ENCODE peak calls at places on chromosomes 1 and 21, in nine cellular contexts. A, B, U, N, I, Y, Z, S and E are unnamed samples.

GRCh38 chr1:13965770-13966398 is 265.9 kb downstream of the PRDM2 start:
- DNase-seq in N (no peak), S (peak; percentile 72), I (peak; percentile 19), Y (peak; percentile 49), Z (peak; percentile 55), U (no peak), B (peak; percentile 20), A (peak; percentile 69), E (peak; percentile 35)

GRCh38 chr1:184930645-184931044 is 43.7 kb downstream of the NIBAN1 start:
- DNase-seq in A (no peak), B (no peak), N (no peak), I (no peak), U (no peak), Y (no peak), Z (no peak), S (no peak), E (no peak)

GRCh38 chr21:29155118-29155932 is 24.9 kb downstream of the MAP3K7CL start:
- DNase-seq in B (no peak), U (no peak), A (peak; percentile 64), I (no peak), S (no peak), N (peak; percentile 71), Y (no peak), Z (peak; percentile 95), E (peak; percentile 60)

GRCh38 chr1:7670334-7671145 is 100.6 kb upstream of the VAMP3 start:
- DNase-seq in U (no peak), I (no peak), Y (no peak), B (no peak), A (peak; percentile 38), S (no peak), N (no peak), Z (no peak), E (no peak)

GRCh38 chr1:25958475-25958874 is 39.4 kb downstream of the PAFAH2 start:
- DNase-seq in I (no peak), N (no peak), S (no peak), U (no peak), Y (no peak), A (peak; percentile 89), B (no peak), Z (peak; percentile 90), E (peak; percentile 68)

GRCh38 chr1:160437432-160438319 is 37.3 kb downstream of the VANGL2 start:
- DNase-seq in N (no peak), Z (no peak), B (peak; percentile 72), I (no peak), A (no peak), Y (no peak), S (no peak), U (no peak), E (no peak)

GRCh38 chr21:15848632-15849031 is 118.8 kb downstream of the USP25 start:
- DNase-seq in A (peak; percentile 73), B (no peak), N (no peak), Z (peak; percentile 75), I (no peak), S (no peak), U (no peak), Y (no peak), E (peak; percentile 89)

GRCh38 chr1:44775930-44776748 is 799 bp downstream of the RPS8 start:
- DNase-seq in I (peak; percentile 67), Z (no peak), N (no peak), Y (no peak), U (no peak), A (peak; percentile 36), B (peak; percentile 51), S (no peak), E (no peak)

GRCh38 chr1:220451541-220451940 is 76.4 kb upstream of the MARK1 start:
- DNase-seq in B (no peak), A (no peak), I (no peak), S (no peak), Z (no peak), U (no peak), N (no peak), Y (no peak), E (no peak)

GRCh38 chr1:10508511-10508951 is 33.8 kb downstream of the PEX14 start:
- DNase-seq in Y (no peak), Z (peak; percentile 63), S (no peak), U (no peak), N (no peak), I (no peak), A (no peak), B (no peak), E (no peak)

GRCh38 chr1:10510520-10511493 is 36.1 kb downstream of the PEX14 start:
- DNase-seq in A (peak; percentile 90), U (no peak), S (no peak), B (no peak), Z (peak; percentile 96), Y (peak; percentile 32), N (no peak), I (no peak), E (peak; percentile 96)

GRCh38 chr1:10511494-10511885 is 36.7 kb downstream of the PEX14 start:
- DNase-seq in U (no peak), A (no peak), S (no peak), Z (no peak), N (no peak), I (no peak), Y (no peak), B (no peak), E (no peak)

GRCh38 chr1:10507111-10507879 is 32.5 kb downstream of the PEX14 start:
- DNase-seq in N (no peak), I (peak; percentile 63), B (peak; percentile 61), S (peak; percentile 69), A (peak; percentile 93), Z (peak; percentile 72), U (no peak), Y (peak; percentile 64), E (peak; percentile 72)

GRCh38 chr1:10509823-10510509 is 35.2 kb downstream of the PEX14 start:
- DNase-seq in Y (no peak), B (no peak), U (no peak), A (no peak), Z (no peak), S (no peak), I (no peak), N (no peak), E (no peak)
- H3K4me3 ChIP-seq in Y (no peak overlapping the region), B (no peak overlapping the region), U (no peak overlapping the region), A (no peak overlapping the region), Z (peak overlapping the region; percentile 18), S (no peak overlapping the region), I (no peak overlapping the region), N (no peak overlapping the region), E (no peak overlapping the region)

GRCh38 chr1:186391841-186392240 is 16.2 kb downstream of the ODR4 start:
- DNase-seq in B (no peak), N (no peak), U (no peak), Y (no peak), I (no peak), Z (no peak), S (no peak), A (no peak), E (no peak)
- TF ChIP-seq CTCF in B (no peak), N (no peak), U (no peak), Y (no peak), I (no peak), Z (no peak), S (no peak), A (no peak), E (no peak)

DNA sequence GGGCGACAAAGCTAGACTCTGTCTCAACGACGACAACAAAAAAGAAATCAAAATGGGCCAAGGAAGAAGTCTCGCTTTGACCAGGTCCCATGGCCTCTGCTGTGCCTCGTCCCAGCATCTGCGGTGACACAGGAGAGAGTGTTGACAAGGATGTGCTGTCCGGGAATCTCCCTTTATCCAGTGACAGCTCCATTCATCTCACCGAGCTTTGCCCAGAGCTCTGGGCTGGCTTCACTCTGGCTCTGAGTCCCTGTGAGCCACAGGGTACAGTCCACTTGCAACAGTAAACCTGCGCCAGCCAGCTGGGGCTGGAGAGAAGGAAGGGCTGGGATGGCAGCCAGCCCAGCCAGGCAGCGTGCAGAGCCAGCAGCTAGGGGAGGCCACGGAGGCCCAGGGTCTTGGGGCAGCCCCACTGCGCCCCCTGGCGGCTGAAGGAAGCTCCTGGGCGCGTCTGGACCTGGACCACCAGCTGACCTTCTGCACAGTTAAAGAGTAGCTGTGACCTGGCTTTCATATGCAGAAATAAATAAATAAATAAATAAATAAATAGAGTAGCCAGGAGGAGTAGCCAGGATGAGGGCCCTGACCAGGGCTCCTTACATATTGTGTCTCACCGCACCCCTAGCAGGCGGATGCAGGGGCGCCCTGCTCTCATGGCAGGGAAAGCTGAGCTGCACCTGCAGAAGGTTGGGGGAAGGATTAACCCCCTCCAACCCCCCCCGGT is 29.7 kb downstream of the ENO1 start:
- DNase-seq in U (peak; percentile 94), Y (peak; percentile 93), N (peak; percentile 95), A (peak; percentile 93), I (peak; percentile 74), B (peak; percentile 82), Z (peak; percentile 91), S (peak; percentile 88), E (peak; percentile 63)
- H3K4me3 ChIP-seq in U (peak overlapping the region; percentile 15), Y (no peak overlapping the region), N (no peak overlapping the region), A (no peak overlapping the region), I (no peak overlapping the region), B (no peak overlapping the region), Z (no peak overlapping the region), S (peak overlapping the region; percentile 27), E (no peak overlapping the region)

DNA sequence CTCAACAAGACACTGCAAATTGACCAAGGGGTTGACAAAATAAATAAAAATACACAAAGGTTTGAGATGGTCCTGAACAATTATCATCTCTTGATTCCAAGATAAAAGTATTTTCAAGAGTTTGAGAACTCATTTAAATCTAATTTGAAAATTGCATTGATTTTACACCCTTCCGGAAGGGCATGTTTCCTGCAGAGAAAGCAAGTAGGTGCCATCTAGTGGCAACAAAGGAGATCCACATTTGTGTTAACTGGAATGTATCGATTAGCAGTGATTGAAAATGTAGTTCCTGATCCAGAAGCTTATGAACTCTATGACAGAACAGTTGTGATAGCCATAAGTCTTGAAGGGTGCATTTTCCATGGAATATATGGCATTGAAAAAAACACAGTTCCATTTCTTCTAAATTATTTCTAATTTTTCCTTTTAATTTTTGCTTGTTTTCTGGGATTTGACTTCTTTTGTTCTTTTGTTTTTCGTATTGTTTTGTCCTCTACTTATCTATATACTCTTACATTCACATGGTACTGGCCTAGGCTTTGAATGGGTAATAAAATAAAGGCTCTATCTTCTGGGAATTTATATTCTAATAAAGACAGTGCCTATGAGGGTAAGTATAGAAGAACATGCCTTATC is 143.7 kb downstream of the DNM3 start:
- DNase-seq in Y (no peak), U (no peak), S (no peak), A (peak; percentile 55), Z (peak; percentile 40), B (peak; percentile 40), I (peak; percentile 10), N (no peak), E (peak; percentile 61)
- TF ChIP-seq CTCF in Y (no peak), U (peak; percentile 67), S (peak; percentile 90), A (peak; percentile 72), Z (peak; percentile 83), B (peak; percentile 91), I (peak; percentile 53), N (peak; percentile 81), E (peak; percentile 64)

GRCh38 chr1:66564250-66564649 is 30.3 kb downstream of the SGIP1 start:
- DNase-seq in S (no peak), B (no peak), Y (no peak), N (no peak), I (no peak), Z (peak; percentile 98), U (no peak), A (peak; percentile 100), E (peak; percentile 100)
- H3K4me3 ChIP-seq in S (no peak overlapping the region), B (no peak overlapping the region), Y (no peak overlapping the region), N (no peak overlapping the region), I (no peak overlapping the region), Z (no peak overlapping the region), U (no peak overlapping the region), A (no peak overlapping the region), E (no peak overlapping the region)